ENCODE peak calls at places on chromosome 12, in seven cellular contexts. A is pancreas; B is GM23338; H is stimulated activated CD8-positive, alpha-beta memory T cell treated with anti-CD3 and anti-CD28 coated beads, Interleukin-2, amount 100 ng/mL, for 1 hour; G is HTR-8/SVneo; I is suprapubic skin; O is stimulated activated CD4-positive, alpha-beta T cell treated with anti-CD3 and anti-CD28 coated beads, Interleukin-1b, Interleukin-23, amount 100 ng/mL, for 1 hour. P is an unnamed sample.

GRCh38 chr12:121801601-121802484 is 2.0 kb upstream of the SETD1B start:
- DNase-seq in B (peak), O (no peak), I (no peak), G (no peak), A (no peak), H (no peak), P (no peak)

GRCh38 chr12:50924439-50925341 is 27.7 kb upstream of the HIGD1C start:
- DNase-seq in G (peak), O (no peak), H (peak), B (peak), I (peak), A (peak), P (peak)

GRCh38 chr12:3490848-3491382 is at the start of gene PRMT8:
- DNase-seq in O (no peak), A (peak), G (peak), B (peak), H (no peak), I (no peak), P (no peak)

GRCh38 chr12:11959117-11959823 is 111.5 kb upstream of the BCL2L14 start:
- DNase-seq in H (no peak), A (no peak), B (no peak), I (no peak), G (no peak), O (no peak), P (no peak)

GRCh38 chr12:110782922-110783321 is 40.2 kb upstream of the PPP1CC start:
- DNase-seq in G (no peak), H (no peak), A (no peak), O (no peak), I (no peak), B (no peak), P (no peak)

GRCh38 chr12:123571343-123571813 is 13.0 kb upstream of the TMED2 start:
- DNase-seq in H (no peak), A (no peak), I (no peak), O (no peak), G (no peak), B (peak), P (peak)

GRCh38 chr12:52307836-52308806 is 13.1 kb downstream of the KRT83 start:
- DNase-seq in B (peak), I (no peak), O (no peak), H (peak), A (peak), G (no peak), P (peak)

GRCh38 chr12:112413846-112414625 is 4.6 kb upstream of the RPL6 start:
- DNase-seq in O (no peak), B (no peak), G (no peak), I (no peak), H (no peak), A (no peak), P (no peak)

GRCh38 chr12:62537544-62537943 is 70.9 kb downstream of the MON2 start:
- DNase-seq in A (peak), I (peak), B (no peak), G (peak), O (no peak), H (no peak), P (peak)

GRCh38 chr12:117101953-117102833 is 3.0 kb upstream of the TESC start:
- DNase-seq in I (no peak), H (no peak), B (no peak), G (no peak), A (no peak), O (no peak), P (no peak)

GRCh38 chr12:50234347-50234746 is 49.0 kb downstream of the LIMA1 start:
- DNase-seq in G (no peak), H (no peak), A (no peak), O (no peak), B (peak), I (no peak), P (no peak)

P was measured in AG08395.